ENCODE peak calls at places on chromosomes 1 and 21, in nine cellular contexts. F is Right ventricle myocardium inferior, R is T-cell, T is heart left ventricle, L is right cardiac atrium, A is body of pancreas, B is sciatic nerve, I is left lung, C is IMR-90. Y is an unnamed sample.

GRCh38 chr1:247077768-247078314 is 770 bp downstream of the ZNF670 start:
- ATAC-seq in F (no peak), R (no peak), T (no peak), L (no peak), A (no peak), B (no peak), I (peak; percentile 1), C (peak; percentile 2), Y (peak; percentile 29)

GRCh38 chr1:41652346-41653124 is 168.1 kb upstream of the EDN2 start:
- ATAC-seq in F (no peak), R (no peak), T (no peak), L (no peak), A (no peak), B (no peak), I (no peak), C (no peak), Y (no peak)

GRCh38 chr1:212124891-212125582 is 89.5 kb downstream of the DTL start:
- ATAC-seq in F (no peak), R (peak; percentile 58), T (peak; percentile 80), L (peak; percentile 59), A (no peak), B (no peak), I (peak; percentile 76), C (peak; percentile 40), Y (no peak)

GRCh38 chr1:160584784-160585183 is 5.5 kb upstream of the CD84 start:
- ATAC-seq in F (no peak), R (no peak), T (no peak), L (no peak), A (no peak), B (no peak), I (no peak), C (no peak), Y (no peak)

GRCh38 chr1:9016455-9016854 is 9.8 kb downstream of the SLC2A7 start:
- ATAC-seq in F (no peak), R (no peak), T (no peak), L (no peak), A (no peak), B (no peak), I (no peak), C (no peak), Y (no peak)

GRCh38 chr1:9836632-9836960 is 12.8 kb upstream of the CLSTN1 start:
- ATAC-seq in F (no peak), R (no peak), T (no peak), L (no peak), A (no peak), B (no peak), I (no peak), C (no peak), Y (no peak)

GRCh38 chr1:230253150-230253549 is 173.0 kb downstream of the PGBD5 start:
- ATAC-seq in F (no peak), R (no peak), T (no peak), L (no peak), A (no peak), B (no peak), I (no peak), C (no peak), Y (no peak)

GRCh38 chr1:46020005-46020404 is 112.4 kb downstream of the PIK3R3 start:
- ATAC-seq in F (no peak), R (no peak), T (peak; percentile 26), L (peak; percentile 20), A (no peak), B (peak; percentile 76), I (peak; percentile 32), C (no peak), Y (no peak)

GRCh38 chr1:205481279-205481617 is 23.2 kb upstream of the CDK18 start:
- ATAC-seq in F (no peak), R (no peak), T (no peak), L (no peak), A (no peak), B (no peak), I (no peak), C (no peak), Y (peak; percentile 5)

GRCh38 chr1:198443374-198444233 is 96.9 kb downstream of the ATP6V1G3 start:
- ATAC-seq in F (no peak), R (no peak), T (no peak), L (no peak), A (no peak), B (no peak), I (peak; percentile 61), C (peak; percentile 87), Y (no peak)

GRCh38 chr21:22120616-22121266 is 1122.5 kb downstream of the NCAM2 start:
- ATAC-seq in F (no peak), R (no peak), T (no peak), L (no peak), A (no peak), B (no peak), I (no peak), C (no peak), Y (no peak)

GRCh38 chr1:79193211-79194079 is 186.9 kb upstream of the ADGRL4 start:
- ATAC-seq in F (no peak), R (no peak), T (peak; percentile 92), L (peak; percentile 64), A (no peak), B (no peak), I (peak; percentile 22), C (peak; percentile 64), Y (no peak)

GRCh38 chr1:28326505-28326904 is 2.3 kb upstream of the MED18 start:
- ATAC-seq in F (no peak), R (no peak), T (no peak), L (no peak), A (no peak), B (no peak), I (no peak), C (no peak), Y (no peak)

GRCh38 chr1:200147094-200147493 is 119.6 kb downstream of the NR5A2 start:
- ATAC-seq in F (no peak), R (no peak), T (no peak), L (no peak), A (no peak), B (no peak), I (no peak), C (no peak), Y (no peak)

Y was measured in stimulated activated memory B cell treated with anti-CD40 and anti-IgM and Interleukin-4, amounts not matched to agents 10 μg/mL and 1 μg/mL and 100 μg/mL, for 72 hours.